ENCODE peak calls at places on chromosomes 7 and 10, in eight cellular contexts. P is Caki2, A is astrocyte of the spinal cord, S is mammary epithelial cell, R is iPS-NIHi11, F is A172, H is H9, M is neuronal stem cell. B is an unnamed sample.
A peak's percentile ranks its signal among the peaks of the same experiment; 100 is the strongest.

GRCh38 chr7:54778696-54779285 is 19.8 kb upstream of the SEC61G start:
- DNase-seq in P (no peak), A (peak; percentile 9), S (peak; percentile 19), R (no peak), F (peak; percentile 43), H (no peak), M (no peak), B (no peak)

GRCh38 chr7:134766779-134767566 is 12.5 kb upstream of the CALD1 start:
- DNase-seq in P (peak; percentile 6), A (peak; percentile 70), S (no peak), R (no peak), F (no peak), H (no peak), M (no peak), B (no peak)

GRCh38 chr10:133225707-133226191 is 4.3 kb upstream of the UTF1 start:
- DNase-seq in P (no peak), A (no peak), S (no peak), R (no peak), F (peak; percentile 27), H (no peak), M (no peak), B (no peak)

GRCh38 chr7:97043281-97043680 is 18.6 kb upstream of the DLX5 start:
- DNase-seq in P (no peak), A (no peak), S (peak; percentile 9), R (no peak), F (no peak), H (no peak), M (no peak), B (no peak)

GRCh38 chr7:123571684-123572083 is 14.1 kb upstream of the NDUFA5 start:
- DNase-seq in P (no peak), A (peak; percentile 23), S (peak; percentile 69), R (no peak), F (peak; percentile 19), H (no peak), M (no peak), B (no peak)

GRCh38 chr7:116728413-116728812 is 56.4 kb downstream of the MET start:
- DNase-seq in P (no peak), A (no peak), S (no peak), R (no peak), F (no peak), H (no peak), M (no peak), B (no peak)

GRCh38 chr7:2033586-2034135 is 199.1 kb downstream of the MAD1L1 start:
- DNase-seq in P (no peak), A (no peak), S (no peak), R (no peak), F (no peak), H (no peak), M (no peak), B (no peak)

GRCh38 chr7:5491251-5492044 is 67.8 kb upstream of the TNRC18 start:
- DNase-seq in P (no peak), A (no peak), S (no peak), R (no peak), F (no peak), H (no peak), M (no peak), B (peak; percentile 50)

GRCh38 chr7:21355406-21355874 is 72.4 kb upstream of the SP4 start:
- DNase-seq in P (no peak), A (no peak), S (no peak), R (no peak), F (no peak), H (no peak), M (no peak), B (no peak)

GRCh38 chr10:27783660-27784059 is 38.0 kb upstream of the MKX start:
- DNase-seq in P (peak; percentile 39), A (peak; percentile 61), S (peak; percentile 55), R (peak; percentile 61), F (peak; percentile 84), H (peak; percentile 66), M (peak; percentile 36), B (peak; percentile 4)

GRCh38 chr7:21616796-21617436 is 74.1 kb downstream of the DNAH11 start:
- DNase-seq in P (peak; percentile 84), A (peak; percentile 71), S (peak; percentile 71), R (no peak), F (peak; percentile 93), H (no peak), M (no peak), B (no peak)

GRCh38 chr10:111130471-111130870 is 53.6 kb downstream of the ADRA2A start:
- DNase-seq in P (no peak), A (no peak), S (no peak), R (no peak), F (no peak), H (peak; percentile 23), M (no peak), B (no peak)

GRCh38 chr10:13517675-13518074 is 11.1 kb downstream of the BEND7 start:
- DNase-seq in P (no peak), A (no peak), S (no peak), R (no peak), F (no peak), H (no peak), M (no peak), B (no peak)

GRCh38 chr10:69835875-69836727 is 34.4 kb downstream of the COL13A1 start:
- DNase-seq in P (no peak), A (no peak), S (no peak), R (no peak), F (no peak), H (no peak), M (no peak), B (no peak)

GRCh38 chr7:95723583-95724180 is 48.7 kb upstream of the DYNC1I1 start:
- DNase-seq in P (peak; percentile 25), A (peak; percentile 49), S (peak; percentile 22), R (peak; percentile 67), F (peak; percentile 57), H (peak; percentile 55), M (peak; percentile 47), B (no peak)

GRCh38 chr7:142355328-142355727 is 97.5 kb upstream of the PRSS58 start:
- DNase-seq in P (no peak), A (no peak), S (peak; percentile 49), R (no peak), F (peak; percentile 21), H (no peak), M (no peak), B (no peak)

GRCh38 chr10:79898597-79899325 is 50.1 kb downstream of the SFTPD start:
- DNase-seq in P (no peak), A (no peak), S (no peak), R (no peak), F (no peak), H (no peak), M (no peak), B (no peak)

GRCh38 chr7:11228515-11228914 is 254.8 kb downstream of the PHF14 start:
- DNase-seq in P (no peak), A (peak; percentile 22), S (no peak), R (no peak), F (no peak), H (no peak), M (no peak), B (peak; percentile 55)

GRCh38 chr7:114922652-114923402 is 933 bp downstream of the MDFIC start:
- DNase-seq in P (peak; percentile 73), A (peak; percentile 82), S (peak; percentile 64), R (peak; percentile 56), F (peak; percentile 21), H (peak; percentile 33), M (no peak), B (peak; percentile 53)

GRCh38 chr10:58754419-58755180 is 241.9 kb downstream of the BICC1 start:
- DNase-seq in P (no peak), A (peak; percentile 59), S (no peak), R (no peak), F (no peak), H (no peak), M (no peak), B (no peak)

B was measured in heart right ventricle.